ENCODE peak calls at places on chromosomes 7 and 10, in ten cellular contexts. S, X, H, P, C, A, T, Z, M and L are unnamed samples.

GRCh38 chr10:70232155-70232858 is 922 bp downstream of the PPA1 start:
- DNase-seq in S (peak; percentile 60), X (peak; percentile 68), H (peak; percentile 60), P (no peak), C (peak; percentile 10), A (peak; percentile 81), T (peak; percentile 51), Z (no peak), M (peak; percentile 52), L (peak; percentile 74)

GRCh38 chr7:67377939-67378862 is 381.6 kb downstream of the TYW1 start:
- DNase-seq in S (peak; percentile 90), X (peak; percentile 70), H (peak; percentile 73), P (peak; percentile 13), C (peak; percentile 58), A (peak; percentile 63), T (peak; percentile 59), Z (peak; percentile 15), M (peak; percentile 88), L (peak; percentile 35)

GRCh38 chr10:27745380-27745718 is 270 bp downstream of the MKX start:
- DNase-seq in S (no peak), X (no peak), H (no peak), P (no peak), C (no peak), A (no peak), T (no peak), Z (no peak), M (no peak), L (no peak)

GRCh38 chr7:117435475-117436043 is 8.3 kb upstream of the ASZ1 start:
- DNase-seq in S (no peak), X (no peak), H (no peak), P (no peak), C (no peak), A (peak; percentile 99), T (no peak), Z (no peak), M (no peak), L (peak; percentile 95)

GRCh38 chr7:13115829-13116228 is 428.4 kb downstream of the ARL4A start:
- DNase-seq in S (no peak), X (no peak), H (no peak), P (no peak), C (no peak), A (no peak), T (no peak), Z (no peak), M (no peak), L (no peak)

GRCh38 chr10:34697366-34698247 is 117.5 kb downstream of the PARD3 start:
- DNase-seq in S (no peak), X (no peak), H (no peak), P (no peak), C (no peak), A (peak; percentile 100), T (no peak), Z (no peak), M (no peak), L (no peak)

GRCh38 chr7:55477781-55478374 is 94.4 kb downstream of the VOPP1 start:
- DNase-seq in S (no peak), X (no peak), H (peak; percentile 90), P (no peak), C (no peak), A (peak; percentile 35), T (no peak), Z (no peak), M (no peak), L (no peak)

GRCh38 chr7:30471205-30471604 is 7.4 kb downstream of the NOD1 start:
- DNase-seq in S (no peak), X (no peak), H (peak; percentile 31), P (no peak), C (no peak), A (no peak), T (no peak), Z (no peak), M (no peak), L (no peak)

GRCh38 chr10:15725603-15726002 is 5.9 kb upstream of the ITGA8 start:
- DNase-seq in S (peak; percentile 72), X (no peak), H (peak; percentile 67), P (no peak), C (peak; percentile 19), A (peak; percentile 48), T (no peak), Z (no peak), M (peak; percentile 29), L (peak; percentile 52)

GRCh38 chr10:132192991-132193670 is 6.4 kb downstream of the DPYSL4 start:
- DNase-seq in S (no peak), X (peak; percentile 13), H (no peak), P (no peak), C (no peak), A (no peak), T (no peak), Z (no peak), M (no peak), L (no peak)